ENCODE peak calls at places on chromosomes 1 and 21, in seven cellular contexts. E is stomach, N is HCT116, K is HepG2, Z is suprapubic skin, L is spleen, V is transverse colon. J is an unnamed sample.
A peak's percentile ranks its signal among the peaks of the same experiment; 100 is the strongest.

GRCh38 chr1:87869563-87869962 is 540.9 kb downstream of the LMO4 start:
- DNase-seq in E (no peak), N (no peak), K (peak; percentile 1), Z (no peak), L (no peak), V (no peak), J (no peak)

GRCh38 chr1:160519542-160520435 is 3.3 kb downstream of the SLAMF6 start:
- DNase-seq in E (no peak), N (no peak), K (no peak), Z (no peak), L (no peak), V (no peak), J (no peak)

GRCh38 chr1:87963566-87963965 is 634.9 kb downstream of the LMO4 start:
- DNase-seq in E (no peak), N (no peak), K (no peak), Z (no peak), L (no peak), V (no peak), J (no peak)

GRCh38 chr1:218209351-218209861 is 75.7 kb upstream of the RRP15 start:
- DNase-seq in E (no peak), N (peak; percentile 21), K (no peak), Z (no peak), L (no peak), V (no peak), J (no peak)

GRCh38 chr1:54800041-54800898 is 853 bp downstream of the TTC22 start:
- DNase-seq in E (no peak), N (no peak), K (no peak), Z (peak; percentile 53), L (no peak), V (peak; percentile 11), J (no peak)

GRCh38 chr21:22288885-22289509 is 1290.8 kb downstream of the NCAM2 start:
- DNase-seq in E (no peak), N (no peak), K (no peak), Z (no peak), L (no peak), V (no peak), J (no peak)

GRCh38 chr1:243597383-243597782 is 252.7 kb downstream of the AKT3 start:
- DNase-seq in E (no peak), N (no peak), K (no peak), Z (no peak), L (no peak), V (no peak), J (no peak)

GRCh38 chr21:41961282-41961701 is 7.5 kb upstream of the C2CD2 start:
- DNase-seq in E (no peak), N (no peak), K (no peak), Z (no peak), L (no peak), V (no peak), J (peak; percentile 19)

GRCh38 chr1:34975312-34975711 is 9.8 kb downstream of the TMEM35B start:
- DNase-seq in E (no peak), N (no peak), K (no peak), Z (no peak), L (no peak), V (no peak), J (no peak)

GRCh38 chr21:27024316-27024715 is 57.4 kb upstream of the ADAMTS5 start:
- DNase-seq in E (no peak), N (no peak), K (no peak), Z (no peak), L (no peak), V (no peak), J (no peak)

GRCh38 chr21:31554511-31555022 is 104.9 kb upstream of the SOD1 start:
- DNase-seq in E (no peak), N (peak; percentile 39), K (no peak), Z (no peak), L (no peak), V (no peak), J (no peak)

GRCh38 chr21:29655577-29655976 is 284.2 kb downstream of the GRIK1 start:
- DNase-seq in E (no peak), N (no peak), K (no peak), Z (no peak), L (no peak), V (no peak), J (no peak)

GRCh38 chr1:171645553-171646336 is 6.7 kb downstream of the MYOC start:
- DNase-seq in E (no peak), N (no peak), K (no peak), Z (peak; percentile 65), L (no peak), V (peak; percentile 61), J (peak; percentile 22)
- TF ChIP-seq POLR2AphosphoS5 in E (no peak), N (no peak), K (no peak), Z (no peak), L (no peak), V (peak; percentile 86), J (no peak)

DNA sequence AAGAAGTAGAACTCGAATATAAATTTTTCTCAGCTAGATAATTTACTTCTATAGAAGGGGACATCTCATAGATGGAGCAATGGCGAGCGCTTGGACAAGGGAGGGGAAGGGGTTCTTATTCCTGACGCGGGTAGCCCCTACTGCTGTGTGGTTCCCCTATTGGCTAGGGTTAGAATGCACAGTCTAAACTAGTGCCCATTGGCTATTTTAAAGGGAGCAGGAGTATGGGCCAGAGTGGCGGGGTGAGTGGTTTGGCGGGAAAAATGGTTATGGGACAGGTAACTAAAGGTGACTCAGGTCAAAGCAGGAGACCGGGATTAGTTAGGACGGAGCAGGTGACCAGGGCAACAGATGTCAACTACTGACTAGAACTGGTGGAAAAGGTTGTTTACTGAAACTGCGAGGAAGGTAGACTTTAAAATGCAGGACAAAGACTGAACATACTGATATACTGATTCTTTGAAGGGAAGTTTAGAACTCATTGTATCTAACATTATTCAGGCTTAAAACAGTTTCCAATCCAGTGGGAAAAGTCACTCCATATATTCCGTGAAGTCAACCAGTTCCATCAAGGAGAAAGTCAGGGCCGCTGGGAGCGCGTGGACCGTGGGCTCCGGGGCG is 940 bp upstream of the ATAD3A start:
- DNase-seq in E (no peak), N (peak; percentile 59), K (peak; percentile 40), Z (no peak), L (no peak), V (no peak), J (no peak)
- TF ChIP-seq POLR2AphosphoS5 in E (no peak), N (peak; percentile 12), K (no peak), Z (no peak), L (no peak), V (no peak), J (no peak)

DNA sequence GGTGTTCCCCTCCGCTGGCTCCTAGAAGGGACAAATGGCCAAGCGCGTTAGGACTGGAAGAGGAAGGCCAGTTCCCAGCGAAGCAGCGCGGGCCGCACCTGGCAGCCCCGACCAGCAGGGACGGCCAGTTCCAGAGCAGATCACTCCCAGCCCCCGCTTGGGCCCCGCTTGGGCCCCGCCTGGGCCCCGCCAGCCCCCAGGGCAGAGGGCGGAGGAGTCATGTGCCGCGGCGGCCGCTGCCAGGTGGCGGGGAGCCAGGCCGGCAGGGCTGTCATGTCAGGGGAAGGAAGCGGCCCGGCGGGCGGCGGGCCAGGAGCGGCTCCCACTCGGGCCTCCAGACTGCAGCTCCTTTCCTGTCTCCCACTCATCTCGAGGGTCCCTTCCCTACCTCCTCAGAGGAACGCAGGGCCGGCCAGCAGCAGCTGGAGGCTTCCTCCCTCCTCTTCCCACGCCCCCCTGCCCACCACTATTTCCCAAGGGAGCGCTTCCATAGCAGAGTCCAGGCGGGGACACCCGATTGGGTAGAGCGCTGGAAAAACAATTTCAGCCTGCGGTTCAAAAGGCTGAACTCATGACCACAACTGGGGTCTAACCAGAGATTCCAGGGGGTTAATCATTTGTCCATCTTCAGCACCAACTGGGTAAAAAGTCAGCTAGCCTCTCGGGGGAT is 16.5 kb downstream of the ZNF697 start:
- DNase-seq in E (peak; percentile 87), N (no peak), K (peak; percentile 88), Z (peak; percentile 93), L (peak; percentile 87), V (peak; percentile 84), J (peak; percentile 91)
- TF ChIP-seq POLR2AphosphoS5 in E (peak; percentile 69), N (no peak), K (peak; percentile 28), Z (peak; percentile 64), L (peak; percentile 84), V (peak; percentile 77), J (peak; percentile 80)

GRCh38 chr1:48743480-48743879 is 33.2 kb downstream of the BEND5 start:
- DNase-seq in E (no peak), N (no peak), K (peak; percentile 13), Z (no peak), L (no peak), V (no peak), J (no peak)

GRCh38 chr1:48744032-48744431 is 32.7 kb downstream of the BEND5 start:
- DNase-seq in E (no peak), N (no peak), K (no peak), Z (no peak), L (no peak), V (no peak), J (no peak)

GRCh38 chr1:48735753-48736152 is 40.9 kb downstream of the BEND5 start:
- DNase-seq in E (no peak), N (no peak), K (no peak), Z (no peak), L (no peak), V (no peak), J (no peak)

DNA sequence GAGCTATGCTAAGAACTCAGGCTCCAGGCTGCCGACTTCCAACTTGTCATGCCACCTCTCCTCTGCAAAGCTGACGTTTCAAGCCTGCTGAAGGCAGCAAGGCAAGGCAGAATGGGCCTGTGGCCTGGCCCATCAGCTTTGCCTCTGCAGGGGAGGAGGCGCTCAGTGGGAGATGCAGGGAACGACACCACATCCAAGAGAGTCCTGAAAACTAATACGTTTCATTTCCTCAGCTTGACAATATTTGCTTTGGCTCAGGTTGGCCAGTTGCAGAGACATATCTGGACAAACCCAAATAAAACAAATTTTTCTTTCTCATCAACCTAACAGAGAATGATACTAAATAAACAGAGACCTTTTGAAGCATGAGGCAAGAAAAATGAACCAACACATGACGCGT is 35.3 kb downstream of the BEND5 start:
- DNase-seq in E (no peak), N (no peak), K (no peak), Z (no peak), L (no peak), V (no peak), J (no peak)
- TF ChIP-seq POLR2AphosphoS5 in E (no peak), N (no peak), K (no peak), Z (no peak), L (no peak), V (no peak), J (no peak)

GRCh38 chr21:28220670-28221069 is 772.0 kb downstream of the LTN1 start:
- DNase-seq in E (no peak), N (no peak), K (no peak), Z (no peak), L (no peak), V (no peak), J (no peak)
- TF ChIP-seq POLR2AphosphoS5 in E (no peak), N (no peak), K (no peak), Z (no peak), L (no peak), V (no peak), J (no peak)

J was measured in breast epithelium.